ENCODE peak calls at places on chromosomes 2 and 18, in seven cellular contexts. S is osteocyte, F is uterus, C is A549, D is GM12865, E is pancreas, Z is WTC11. T is an unnamed sample.

GRCh38 chr18:10386956-10387355 is 67.5 kb upstream of the APCDD1 start:
- DNase-seq in E (no peak), S (no peak), Z (no peak), C (no peak), D (no peak), F (no peak), T (no peak)

GRCh38 chr2:105732096-105732495 is 12.6 kb upstream of the NCK2 start:
- DNase-seq in C (no peak), E (no peak), Z (no peak), S (no peak), D (no peak), F (no peak), T (no peak)

GRCh38 chr2:8609357-8609804 is 72.5 kb upstream of the ID2 start:
- DNase-seq in S (no peak), E (no peak), F (no peak), D (no peak), Z (no peak), C (no peak), T (no peak)

GRCh38 chr2:241613018-241613780 is 23.8 kb downstream of the THAP4 start:
- DNase-seq in Z (no peak), D (no peak), E (no peak), F (no peak), C (no peak), S (no peak), T (no peak)

GRCh38 chr18:46379323-46379950 is 275.3 kb downstream of the HAUS1 start:
- DNase-seq in C (no peak), Z (no peak), F (no peak), D (no peak), S (no peak), E (no peak), T (no peak)

GRCh38 chr2:73253901-73254300 is 19.8 kb downstream of the CCT7 start:
- DNase-seq in C (no peak), D (no peak), F (no peak), Z (no peak), E (no peak), S (no peak), T (no peak)

GRCh38 chr2:99877963-99878362 is 264.4 kb downstream of the AFF3 start:
- DNase-seq in D (no peak), S (no peak), C (no peak), Z (no peak), F (no peak), E (no peak), T (no peak)

GRCh38 chr2:198664349-198664748 is 793.4 kb downstream of the SATB2 start:
- DNase-seq in Z (no peak), C (no peak), E (no peak), S (no peak), D (no peak), F (no peak), T (no peak)

GRCh38 chr18:11324956-11325873 is 175.8 kb upstream of the PIEZO2 start:
- DNase-seq in S (no peak), Z (no peak), D (peak), E (no peak), C (no peak), F (no peak), T (no peak)

GRCh38 chr2:55418512-55419235 is 982 bp downstream of the CCDC88A start:
- DNase-seq in F (no peak), E (no peak), Z (no peak), S (no peak), D (peak), C (no peak), T (no peak)

GRCh38 chr2:175436076-175436475 is 254.6 kb upstream of the ATP5MC3 start:
- DNase-seq in F (no peak), S (no peak), C (no peak), E (no peak), D (no peak), Z (no peak), T (no peak)

GRCh38 chr2:101725515-101726192 is 28.1 kb downstream of the MAP4K4 start:
- DNase-seq in D (peak), E (no peak), S (no peak), F (no peak), Z (peak), C (no peak), T (no peak)

GRCh38 chr2:34188464-34188863 is 589.4 kb upstream of the FAM98A start:
- DNase-seq in C (no peak), Z (no peak), F (no peak), D (no peak), E (no peak), S (no peak), T (no peak)

GRCh38 chr2:3493610-3493997 is 25.7 kb downstream of the ADI1 start:
- DNase-seq in Z (peak), C (no peak), S (peak), E (no peak), F (peak), D (no peak), T (no peak)

GRCh38 chr2:3492951-3493609 is 26.3 kb downstream of the ADI1 start:
- DNase-seq in E (no peak), D (no peak), Z (no peak), S (peak), F (peak), C (no peak), T (no peak)

GRCh38 chr2:3495956-3496355 is 23.4 kb downstream of the ADI1 start:
- DNase-seq in F (no peak), Z (no peak), E (no peak), C (no peak), D (no peak), S (peak), T (no peak)

GRCh38 chr2:3491716-3492474 is 27.4 kb downstream of the ADI1 start:
- DNase-seq in F (no peak), S (peak), E (no peak), D (no peak), Z (no peak), C (no peak), T (no peak)

DNA sequence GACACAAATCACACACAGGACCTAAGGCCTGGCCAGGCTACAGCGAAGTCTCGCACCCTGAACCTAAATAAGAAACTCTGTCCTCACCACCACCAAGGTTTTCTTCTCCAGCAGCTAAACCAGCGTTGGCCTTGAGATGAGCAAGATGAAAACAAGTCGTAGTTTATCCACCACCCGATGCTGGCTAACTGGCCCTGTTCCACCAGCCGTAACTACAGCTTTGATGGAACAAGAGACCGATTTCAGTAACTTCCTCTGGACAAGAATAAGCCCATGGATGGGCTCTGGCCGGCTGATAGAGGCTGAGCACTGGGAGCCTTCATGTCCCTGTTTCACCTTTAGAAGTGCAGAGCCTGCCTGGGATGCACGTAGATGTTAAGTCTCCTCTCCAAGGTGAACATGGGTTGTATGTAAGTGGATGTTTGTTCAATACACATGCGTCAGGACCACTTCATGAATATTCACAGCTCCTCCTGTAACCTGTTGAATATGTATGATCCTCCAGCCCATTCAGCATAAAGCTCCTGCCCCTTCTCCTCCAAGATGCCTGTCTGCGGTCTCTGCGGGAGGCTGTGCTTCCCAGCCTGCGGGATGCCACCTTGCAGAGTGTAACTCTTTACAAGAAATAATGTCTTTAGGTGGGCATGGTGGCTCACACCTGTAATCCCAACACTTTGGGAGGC is 24.2 kb downstream of the ADI1 start:
- DNase-seq in Z (no peak), F (no peak), E (no peak), C (no peak), S (peak), D (no peak), T (no peak)
- TF ChIP-seq CTCF in Z (no peak), F (no peak), E (no peak), C (no peak), S (no peak), D (no peak), T (no peak)

DNA sequence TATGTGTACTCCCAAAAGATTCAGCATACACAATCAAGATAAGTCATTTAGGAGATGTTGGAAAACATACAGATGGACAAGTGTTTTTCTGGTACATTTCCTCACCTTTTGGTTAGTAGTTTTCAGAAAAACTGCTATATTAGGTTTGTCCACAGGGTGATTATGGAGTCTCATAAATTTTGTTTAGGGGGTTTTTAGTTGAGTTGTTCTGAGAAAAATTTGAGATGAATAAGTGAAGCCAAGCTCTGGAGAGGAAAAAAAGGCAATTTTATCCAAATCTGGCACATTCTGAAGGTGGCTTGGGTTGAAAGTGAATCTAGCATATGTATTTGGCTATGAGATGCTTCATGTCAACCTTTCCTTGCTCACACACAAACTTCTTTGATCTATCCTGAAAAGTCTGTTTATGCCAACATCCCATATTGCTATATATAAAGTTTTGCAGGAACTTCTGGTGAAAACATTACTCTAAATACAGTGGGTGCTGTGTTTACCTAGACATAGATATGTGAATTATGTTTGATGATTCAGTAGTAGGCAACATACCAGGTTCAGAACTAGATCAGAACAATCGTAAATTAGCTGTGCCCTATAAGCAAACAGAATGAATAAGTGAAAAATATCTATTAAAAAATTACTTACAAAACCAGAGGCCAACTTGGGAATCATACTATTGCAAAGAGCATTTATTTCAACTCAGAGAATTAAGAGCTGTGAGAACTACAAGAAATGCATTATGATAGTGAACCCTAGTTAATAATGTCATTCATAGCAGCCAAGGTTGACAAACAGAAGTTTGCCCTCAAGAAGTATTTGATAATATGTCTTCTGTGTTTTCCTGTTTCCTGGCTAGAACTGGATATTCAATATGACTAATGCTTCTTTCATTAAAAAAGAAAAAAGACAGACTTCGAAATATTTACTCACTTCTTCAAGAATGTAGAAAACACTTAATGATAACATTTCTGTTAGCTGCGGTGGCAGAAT is 552.0 kb downstream of the IRS1 start:
- DNase-seq in D (no peak), S (no peak), E (no peak), F (no peak), Z (no peak), C (peak), T (no peak)
- TF ChIP-seq CTCF in D (no peak), S (no peak), E (no peak), F (no peak), Z (no peak), C (no peak), T (peak)

DNA sequence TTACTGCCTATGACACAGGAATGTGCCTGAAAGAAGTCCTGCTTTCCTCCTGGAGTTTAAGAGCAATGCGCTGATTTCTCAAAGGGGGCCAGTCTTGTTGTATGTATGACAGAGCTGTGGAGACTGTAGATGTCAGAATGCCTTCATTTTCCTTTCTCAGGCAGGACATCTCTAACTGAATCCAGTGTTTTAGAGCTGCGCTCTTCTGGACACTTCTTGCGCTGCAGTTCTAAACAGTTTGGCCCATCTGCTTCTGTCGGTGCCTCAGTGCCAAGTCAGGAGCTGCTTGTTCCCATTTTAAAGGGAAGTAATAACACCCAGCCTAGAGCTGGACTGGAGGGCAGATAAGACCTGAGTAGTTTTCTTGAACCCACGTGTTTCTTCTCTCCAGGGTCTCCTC is 91.4 kb downstream of the ESCO1 start:
- DNase-seq in E (no peak), C (no peak), F (no peak), D (no peak), S (no peak), Z (no peak), T (no peak)
- TF ChIP-seq CTCF in E (no peak), C (no peak), F (no peak), D (no peak), S (no peak), Z (no peak), T (no peak)

GRCh38 chr2:70460333-70460732 is 93.3 kb downstream of the TGFA start:
- DNase-seq in S (peak), D (no peak), Z (peak), C (no peak), F (no peak), E (no peak), T (no peak)
- TF ChIP-seq CTCF in S (no peak), D (no peak), Z (no peak), C (no peak), F (no peak), E (no peak), T (no peak)

DNA sequence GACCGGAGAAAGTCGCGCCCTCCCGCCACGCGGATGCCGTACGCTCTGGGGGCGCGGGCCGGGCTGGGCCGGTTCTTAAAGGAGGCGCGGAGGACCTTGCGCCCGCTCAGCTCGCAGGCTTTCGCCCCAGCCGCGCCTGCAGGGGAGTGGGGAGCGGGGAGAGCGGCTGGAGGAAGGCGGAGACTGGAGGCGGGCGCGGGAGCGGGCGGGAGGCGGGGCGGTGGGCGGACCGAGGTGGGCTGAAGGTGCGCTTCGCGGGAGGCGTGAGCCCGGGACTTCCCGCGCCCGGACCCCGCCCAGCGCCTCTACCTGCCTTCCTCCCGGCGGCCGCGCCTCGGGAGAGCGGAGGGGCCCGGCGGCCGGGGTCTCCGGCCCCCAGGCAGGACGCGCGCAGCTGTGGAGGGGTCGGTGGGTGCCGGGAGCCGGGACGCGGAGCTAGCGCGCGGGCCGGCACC is at the start of gene ADRA2B:
- DNase-seq in C (peak), S (no peak), Z (peak), E (peak), F (peak), D (peak), T (no peak)
- TF ChIP-seq CTCF in C (no peak), S (no peak), Z (no peak), E (no peak), F (no peak), D (no peak), T (no peak)

DNA sequence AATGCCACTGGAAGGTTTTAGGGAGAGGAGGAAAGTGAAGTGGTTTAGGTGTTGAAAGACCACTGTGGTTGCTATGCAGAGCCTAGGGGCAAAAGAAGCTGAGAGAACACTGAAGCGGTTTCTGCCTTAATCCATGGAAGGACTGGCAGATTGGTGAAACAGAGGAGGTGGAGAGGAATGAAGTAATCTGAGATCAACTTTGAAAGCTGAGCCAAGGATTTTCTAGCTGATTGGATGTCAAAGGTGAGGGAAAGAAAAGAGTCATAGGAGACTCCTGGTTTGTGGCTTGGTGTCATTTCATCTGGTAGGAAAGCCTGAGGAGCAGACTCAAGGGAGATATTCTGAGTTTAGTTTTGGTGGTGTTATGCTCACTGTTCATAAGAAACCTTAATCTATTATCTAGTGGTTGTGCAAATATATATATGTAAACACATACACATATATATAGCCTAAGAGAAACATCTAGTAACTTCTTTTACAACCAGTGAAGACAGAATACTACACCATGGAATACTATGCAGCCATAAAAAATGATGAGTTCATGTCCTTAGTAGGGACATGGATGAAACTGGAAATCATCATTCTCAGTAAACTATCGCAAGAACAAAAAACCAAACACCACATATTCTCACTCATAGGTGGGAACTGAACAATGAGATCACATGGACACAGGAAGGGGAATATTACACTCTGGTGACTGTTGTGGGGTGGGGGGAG is 134.1 kb upstream of the CREB1 start:
- DNase-seq in C (no peak), F (no peak), Z (no peak), S (no peak), D (no peak), E (no peak), T (no peak)
- TF ChIP-seq CTCF in C (no peak), F (no peak), Z (no peak), S (no peak), D (no peak), E (no peak), T (no peak)

GRCh38 chr2:86229221-86229620 is 30.0 kb downstream of the MRPL35 start:
- DNase-seq in S (no peak), Z (no peak), D (peak), E (no peak), F (no peak), C (no peak), T (no peak)

GRCh38 chr2:86226780-86227520 is 27.7 kb downstream of the MRPL35 start:
- DNase-seq in D (no peak), C (no peak), S (no peak), E (no peak), Z (no peak), F (no peak), T (no peak)

GRCh38 chr2:86225581-86225980 is 26.3 kb downstream of the MRPL35 start:
- DNase-seq in E (no peak), S (no peak), D (peak), Z (no peak), F (peak), C (no peak), T (no peak)

GRCh38 chr2:86226069-86226468 is 26.8 kb downstream of the MRPL35 start:
- DNase-seq in C (no peak), F (no peak), D (peak), Z (no peak), E (no peak), S (no peak), T (no peak)

DNA sequence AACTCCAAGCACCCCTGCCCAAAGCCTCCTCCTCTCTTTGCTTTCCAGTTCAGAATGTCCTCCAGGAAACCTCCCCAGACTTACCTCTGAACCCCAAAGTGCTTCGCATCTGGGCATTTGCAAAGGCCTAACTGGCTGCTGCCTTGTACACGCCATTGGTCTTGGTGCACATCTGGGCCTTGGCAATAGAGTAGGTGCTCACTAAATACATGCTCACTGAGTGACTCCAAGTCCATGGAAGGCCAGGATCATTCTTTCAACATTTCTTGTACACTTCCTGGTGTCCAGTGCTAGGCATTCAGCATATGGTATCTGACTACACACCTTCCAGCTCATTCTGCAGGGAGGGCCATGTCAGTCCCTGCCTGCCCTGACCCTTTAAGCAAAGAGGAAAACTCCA is 28.4 kb downstream of the MRPL35 start:
- DNase-seq in S (no peak), Z (no peak), F (no peak), E (no peak), D (no peak), C (no peak), T (no peak)
- TF ChIP-seq CTCF in S (no peak), Z (no peak), F (no peak), E (no peak), D (no peak), C (no peak), T (no peak)

GRCh38 chr2:190791983-190792575 is 88.5 kb upstream of the GLS start:
- DNase-seq in S (no peak), Z (no peak), E (no peak), F (no peak), D (no peak), C (no peak), T (no peak)
- TF ChIP-seq CTCF in S (no peak), Z (no peak), E (no peak), F (no peak), D (no peak), C (no peak), T (no peak)

DNA sequence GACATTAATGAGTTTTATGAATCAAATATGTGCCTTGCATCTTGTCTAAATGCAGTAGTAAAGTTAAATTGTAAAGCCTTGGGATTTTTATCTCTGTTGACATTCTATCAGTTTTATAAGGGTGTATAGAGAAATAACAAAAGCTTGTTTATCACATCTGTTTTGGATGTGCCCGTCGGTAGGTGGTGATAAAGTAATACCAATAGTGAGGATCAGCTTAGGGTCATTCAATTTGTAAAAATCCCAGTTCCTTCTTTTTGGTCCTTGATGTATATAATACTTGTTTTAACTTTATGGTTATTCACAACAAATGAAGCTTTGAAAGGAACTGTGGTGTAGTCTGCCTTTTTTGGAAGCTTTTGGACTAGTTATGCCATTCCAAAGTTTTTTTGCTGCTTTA is 12.6 kb downstream of the UBE2E3 start:
- DNase-seq in C (no peak), E (no peak), Z (no peak), D (no peak), F (no peak), S (no peak), T (no peak)
- TF ChIP-seq CTCF in C (no peak), E (no peak), Z (no peak), D (no peak), F (no peak), S (no peak), T (no peak)